ENCODE peak calls at places on chromosomes 11 and 22, in nine cellular contexts. One of them, this sample, is unnamed.

GRCh38 chr11:93740031-93740801 is 1.1 kb downstream of the TAF1D start:
- DNase-seq in cardiac muscle cell: peak; percentile 20
- DNase-seq in CD4-positive, alpha-beta T cell: peak; percentile 6
- DNase-seq in H1: no peak
- DNase-seq in nephron progenitor cell: peak; percentile 16
- DNase-seq in foreskin fibroblast: peak; percentile 34
- DNase-seq in WERI-Rb-1: peak; percentile 17
- DNase-seq in neural progenitor cell: peak; percentile 23
- DNase-seq in body of pancreas: peak; percentile 45
- DNase-seq in this sample: no peak

GRCh38 chr11:88414385-88414861 is 76.9 kb upstream of the CTSC start:
- DNase-seq in cardiac muscle cell: peak; percentile 78
- DNase-seq in CD4-positive, alpha-beta T cell: no peak
- DNase-seq in H1: no peak
- DNase-seq in nephron progenitor cell: no peak
- DNase-seq in foreskin fibroblast: peak; percentile 71
- DNase-seq in WERI-Rb-1: no peak
- DNase-seq in neural progenitor cell: no peak
- DNase-seq in body of pancreas: no peak
- DNase-seq in this sample: no peak

GRCh38 chr11:134572741-134573675 is 161.0 kb upstream of the B3GAT1 start:
- DNase-seq in cardiac muscle cell: no peak
- DNase-seq in CD4-positive, alpha-beta T cell: no peak
- DNase-seq in H1: peak; percentile 34
- DNase-seq in nephron progenitor cell: no peak
- DNase-seq in foreskin fibroblast: no peak
- DNase-seq in WERI-Rb-1: no peak
- DNase-seq in neural progenitor cell: no peak
- DNase-seq in body of pancreas: no peak
- DNase-seq in this sample: peak; percentile 83

GRCh38 chr11:77201370-77201769 is 73.3 kb downstream of the MYO7A start:
- DNase-seq in cardiac muscle cell: no peak
- DNase-seq in CD4-positive, alpha-beta T cell: no peak
- DNase-seq in H1: no peak
- DNase-seq in nephron progenitor cell: no peak
- DNase-seq in foreskin fibroblast: no peak
- DNase-seq in WERI-Rb-1: no peak
- DNase-seq in neural progenitor cell: no peak
- DNase-seq in body of pancreas: no peak
- DNase-seq in this sample: no peak

GRCh38 chr11:19730373-19730772 is 17.7 kb downstream of the NAV2 start:
- DNase-seq in cardiac muscle cell: no peak
- DNase-seq in CD4-positive, alpha-beta T cell: no peak
- DNase-seq in H1: no peak
- DNase-seq in nephron progenitor cell: no peak
- DNase-seq in foreskin fibroblast: peak; percentile 63
- DNase-seq in WERI-Rb-1: no peak
- DNase-seq in neural progenitor cell: no peak
- DNase-seq in body of pancreas: no peak
- DNase-seq in this sample: no peak

GRCh38 chr11:65380460-65381126 is 1.9 kb downstream of the SLC25A45 start:
- DNase-seq in cardiac muscle cell: no peak
- DNase-seq in CD4-positive, alpha-beta T cell: no peak
- DNase-seq in H1: no peak
- DNase-seq in nephron progenitor cell: no peak
- DNase-seq in foreskin fibroblast: no peak
- DNase-seq in WERI-Rb-1: no peak
- DNase-seq in neural progenitor cell: no peak
- DNase-seq in body of pancreas: peak; percentile 69
- DNase-seq in this sample: no peak

GRCh38 chr11:113270080-113270479 is 44.3 kb upstream of the TTC12 start:
- DNase-seq in cardiac muscle cell: no peak
- DNase-seq in CD4-positive, alpha-beta T cell: no peak
- DNase-seq in H1: no peak
- DNase-seq in nephron progenitor cell: no peak
- DNase-seq in foreskin fibroblast: no peak
- DNase-seq in WERI-Rb-1: no peak
- DNase-seq in neural progenitor cell: no peak
- DNase-seq in body of pancreas: no peak
- DNase-seq in this sample: no peak

GRCh38 chr22:38494939-38495338 is 11.2 kb downstream of the DDX17 start:
- DNase-seq in cardiac muscle cell: no peak
- DNase-seq in CD4-positive, alpha-beta T cell: no peak
- DNase-seq in H1: no peak
- DNase-seq in nephron progenitor cell: no peak
- DNase-seq in foreskin fibroblast: no peak
- DNase-seq in WERI-Rb-1: no peak
- DNase-seq in neural progenitor cell: no peak
- DNase-seq in body of pancreas: no peak
- DNase-seq in this sample: no peak

GRCh38 chr22:39223091-39223710 is 21.6 kb downstream of the PDGFB start:
- DNase-seq in cardiac muscle cell: no peak
- DNase-seq in CD4-positive, alpha-beta T cell: no peak
- DNase-seq in H1: no peak
- DNase-seq in nephron progenitor cell: no peak
- DNase-seq in foreskin fibroblast: peak; percentile 37
- DNase-seq in WERI-Rb-1: no peak
- DNase-seq in neural progenitor cell: peak; percentile 1
- DNase-seq in body of pancreas: no peak
- DNase-seq in this sample: no peak

GRCh38 chr11:74672332-74672955 is 58.8 kb downstream of the CHRDL2 start:
- DNase-seq in cardiac muscle cell: no peak
- DNase-seq in CD4-positive, alpha-beta T cell: no peak
- DNase-seq in H1: no peak
- DNase-seq in nephron progenitor cell: no peak
- DNase-seq in foreskin fibroblast: peak; percentile 33
- DNase-seq in WERI-Rb-1: no peak
- DNase-seq in neural progenitor cell: no peak
- DNase-seq in body of pancreas: no peak
- DNase-seq in this sample: no peak
- TF ChIP-seq CTCF in cardiac muscle cell: no peak
- TF ChIP-seq CTCF in CD4-positive, alpha-beta T cell: no peak
- TF ChIP-seq CTCF in H1: no peak
- TF ChIP-seq CTCF in nephron progenitor cell: no peak
- TF ChIP-seq CTCF in foreskin fibroblast: no peak
- TF ChIP-seq CTCF in WERI-Rb-1: no peak
- TF ChIP-seq CTCF in neural progenitor cell: no peak
- TF ChIP-seq CTCF in body of pancreas: no peak
- TF ChIP-seq CTCF in this sample: no peak

DNA sequence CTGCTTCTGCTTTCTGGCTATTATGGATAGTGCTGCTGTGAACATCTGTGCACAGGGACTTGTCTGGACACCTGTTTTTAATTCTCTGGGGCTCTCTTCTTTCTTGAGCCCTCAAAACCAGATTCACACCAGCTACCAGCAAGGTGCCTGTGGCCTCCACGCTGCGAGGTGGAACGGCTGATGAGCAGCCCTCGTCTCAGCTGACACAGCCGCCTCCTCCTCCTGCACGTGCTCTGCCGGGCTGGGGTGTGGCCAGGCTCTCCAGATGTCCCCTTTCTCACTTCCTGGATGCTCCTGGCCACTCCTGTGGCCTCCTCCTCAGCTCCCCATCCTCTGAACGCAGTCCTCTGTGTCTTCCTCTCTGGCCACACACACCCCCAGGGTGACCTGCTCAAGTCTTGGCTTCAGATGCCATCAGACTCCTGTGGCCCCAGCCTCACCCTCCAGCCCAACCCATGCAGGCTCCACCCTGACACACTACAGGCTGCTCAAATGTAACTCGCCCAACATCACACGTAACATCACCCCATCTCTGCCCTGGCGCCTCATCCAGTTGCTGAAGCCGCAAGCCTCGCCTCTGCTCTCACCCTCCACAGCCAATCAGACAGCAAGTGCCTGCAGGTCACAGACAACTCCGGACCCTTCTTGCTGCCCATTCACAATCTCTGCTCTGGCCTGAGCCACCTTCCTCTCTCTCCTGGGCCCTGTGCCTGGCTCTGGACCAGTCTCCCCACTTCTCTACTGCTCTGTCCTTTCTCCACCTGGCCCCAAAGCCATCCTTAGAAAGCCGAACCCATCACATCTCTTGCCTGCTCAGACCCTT is 333.6 kb downstream of the CTTN start:
- DNase-seq in cardiac muscle cell: no peak
- DNase-seq in CD4-positive, alpha-beta T cell: no peak
- DNase-seq in H1: no peak
- DNase-seq in nephron progenitor cell: no peak
- DNase-seq in foreskin fibroblast: no peak
- DNase-seq in WERI-Rb-1: no peak
- DNase-seq in neural progenitor cell: no peak
- DNase-seq in body of pancreas: no peak
- DNase-seq in this sample: no peak
- TF ChIP-seq CTCF in cardiac muscle cell: no peak
- TF ChIP-seq CTCF in CD4-positive, alpha-beta T cell: no peak
- TF ChIP-seq CTCF in H1: no peak
- TF ChIP-seq CTCF in nephron progenitor cell: no peak
- TF ChIP-seq CTCF in foreskin fibroblast: no peak
- TF ChIP-seq CTCF in WERI-Rb-1: no peak
- TF ChIP-seq CTCF in neural progenitor cell: no peak
- TF ChIP-seq CTCF in body of pancreas: no peak
- TF ChIP-seq CTCF in this sample: no peak

GRCh38 chr22:49550766-49551362 is 276.8 kb downstream of the BRD1 start:
- DNase-seq in cardiac muscle cell: no peak
- DNase-seq in CD4-positive, alpha-beta T cell: no peak
- DNase-seq in H1: no peak
- DNase-seq in nephron progenitor cell: no peak
- DNase-seq in foreskin fibroblast: no peak
- DNase-seq in WERI-Rb-1: no peak
- DNase-seq in neural progenitor cell: no peak
- DNase-seq in body of pancreas: no peak
- DNase-seq in this sample: no peak
- TF ChIP-seq CTCF in cardiac muscle cell: no peak
- TF ChIP-seq CTCF in CD4-positive, alpha-beta T cell: no peak
- TF ChIP-seq CTCF in H1: peak; percentile 41
- TF ChIP-seq CTCF in nephron progenitor cell: no peak
- TF ChIP-seq CTCF in foreskin fibroblast: no peak
- TF ChIP-seq CTCF in WERI-Rb-1: peak; percentile 65
- TF ChIP-seq CTCF in neural progenitor cell: peak; percentile 13
- TF ChIP-seq CTCF in body of pancreas: no peak
- TF ChIP-seq CTCF in this sample: no peak

DNA sequence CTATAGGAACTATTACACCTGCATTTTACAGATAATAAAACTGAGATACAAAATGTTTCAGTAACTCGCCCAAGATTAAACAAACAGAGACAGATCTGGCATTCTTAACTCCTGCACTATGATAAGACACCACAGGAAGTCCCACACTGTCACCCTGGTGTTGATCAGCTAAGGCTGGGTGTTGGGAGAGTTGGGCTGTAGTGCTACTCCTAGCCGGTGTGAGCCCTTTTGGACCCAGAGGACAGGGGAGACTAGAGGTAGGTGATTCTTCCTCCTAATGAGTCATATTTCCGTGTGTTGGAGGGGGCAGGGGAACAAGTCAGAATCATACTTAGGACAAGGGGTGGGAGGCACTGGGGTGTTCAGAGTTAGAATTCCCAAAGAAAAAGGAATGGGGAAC is 353.2 kb upstream of the TENM4 start:
- DNase-seq in cardiac muscle cell: no peak
- DNase-seq in CD4-positive, alpha-beta T cell: no peak
- DNase-seq in H1: no peak
- DNase-seq in nephron progenitor cell: no peak
- DNase-seq in foreskin fibroblast: no peak
- DNase-seq in WERI-Rb-1: no peak
- DNase-seq in neural progenitor cell: no peak
- DNase-seq in body of pancreas: no peak
- DNase-seq in this sample: no peak
- TF ChIP-seq CTCF in cardiac muscle cell: no peak
- TF ChIP-seq CTCF in CD4-positive, alpha-beta T cell: no peak
- TF ChIP-seq CTCF in H1: no peak
- TF ChIP-seq CTCF in nephron progenitor cell: no peak
- TF ChIP-seq CTCF in foreskin fibroblast: no peak
- TF ChIP-seq CTCF in WERI-Rb-1: no peak
- TF ChIP-seq CTCF in neural progenitor cell: no peak
- TF ChIP-seq CTCF in body of pancreas: no peak
- TF ChIP-seq CTCF in this sample: no peak

GRCh38 chr11:60923800-60924109 is 505 bp upstream of the TMEM132A start:
- DNase-seq in cardiac muscle cell: no peak
- DNase-seq in CD4-positive, alpha-beta T cell: no peak
- DNase-seq in H1: no peak
- DNase-seq in nephron progenitor cell: no peak
- DNase-seq in foreskin fibroblast: no peak
- DNase-seq in WERI-Rb-1: no peak
- DNase-seq in neural progenitor cell: no peak
- DNase-seq in body of pancreas: no peak
- DNase-seq in this sample: no peak

GRCh38 chr11:60924110-60924905 is at the start of gene TMEM132A:
- DNase-seq in cardiac muscle cell: peak; percentile 87
- DNase-seq in CD4-positive, alpha-beta T cell: no peak
- DNase-seq in H1: peak; percentile 90
- DNase-seq in nephron progenitor cell: peak; percentile 84
- DNase-seq in foreskin fibroblast: peak; percentile 88
- DNase-seq in WERI-Rb-1: peak; percentile 90
- DNase-seq in neural progenitor cell: peak; percentile 93
- DNase-seq in body of pancreas: peak; percentile 74
- DNase-seq in this sample: no peak

GRCh38 chr11:60925685-60926267 is 1.5 kb downstream of the TMEM132A start:
- DNase-seq in cardiac muscle cell: no peak
- DNase-seq in CD4-positive, alpha-beta T cell: no peak
- DNase-seq in H1: no peak
- DNase-seq in nephron progenitor cell: no peak
- DNase-seq in foreskin fibroblast: peak; percentile 52
- DNase-seq in WERI-Rb-1: no peak
- DNase-seq in neural progenitor cell: no peak
- DNase-seq in body of pancreas: no peak
- DNase-seq in this sample: no peak

GRCh38 chr11:60926500-60926899 is 2.2 kb downstream of the TMEM132A start:
- DNase-seq in cardiac muscle cell: no peak
- DNase-seq in CD4-positive, alpha-beta T cell: no peak
- DNase-seq in H1: no peak
- DNase-seq in nephron progenitor cell: no peak
- DNase-seq in foreskin fibroblast: no peak
- DNase-seq in WERI-Rb-1: no peak
- DNase-seq in neural progenitor cell: no peak
- DNase-seq in body of pancreas: no peak
- DNase-seq in this sample: no peak

GRCh38 chr11:60924906-60925684 is 835 bp downstream of the TMEM132A start:
- DNase-seq in cardiac muscle cell: peak; percentile 31
- DNase-seq in CD4-positive, alpha-beta T cell: no peak
- DNase-seq in H1: no peak
- DNase-seq in nephron progenitor cell: peak; percentile 36
- DNase-seq in foreskin fibroblast: no peak
- DNase-seq in WERI-Rb-1: no peak
- DNase-seq in neural progenitor cell: peak; percentile 41
- DNase-seq in body of pancreas: no peak
- DNase-seq in this sample: no peak
- TF ChIP-seq CTCF in cardiac muscle cell: no peak
- TF ChIP-seq CTCF in CD4-positive, alpha-beta T cell: no peak
- TF ChIP-seq CTCF in H1: no peak
- TF ChIP-seq CTCF in nephron progenitor cell: no peak
- TF ChIP-seq CTCF in foreskin fibroblast: no peak
- TF ChIP-seq CTCF in WERI-Rb-1: no peak
- TF ChIP-seq CTCF in neural progenitor cell: no peak
- TF ChIP-seq CTCF in body of pancreas: no peak
- TF ChIP-seq CTCF in this sample: no peak

DNA sequence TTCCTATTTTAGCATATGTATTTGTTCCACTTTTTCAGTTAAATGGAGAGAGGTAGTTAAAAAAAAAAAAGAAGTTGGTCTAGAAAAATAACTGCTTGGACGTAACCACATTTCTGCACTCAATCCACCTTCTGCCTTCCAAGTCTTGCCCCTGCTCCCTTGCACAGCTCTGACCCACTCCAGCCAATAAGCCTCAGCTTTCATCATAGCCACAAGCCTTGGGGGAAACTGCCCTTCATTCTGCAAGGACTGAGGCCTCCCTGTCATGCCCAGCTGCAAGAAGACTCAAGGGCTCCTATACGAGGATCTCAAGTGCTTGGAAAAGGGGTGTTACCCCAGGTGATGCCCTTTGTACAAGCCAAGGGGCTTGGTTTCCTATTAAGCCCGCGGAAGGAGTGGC is 36.0 kb upstream of the OAF start:
- DNase-seq in cardiac muscle cell: no peak
- DNase-seq in CD4-positive, alpha-beta T cell: no peak
- DNase-seq in H1: no peak
- DNase-seq in nephron progenitor cell: no peak
- DNase-seq in foreskin fibroblast: no peak
- DNase-seq in WERI-Rb-1: no peak
- DNase-seq in neural progenitor cell: no peak
- DNase-seq in body of pancreas: no peak
- DNase-seq in this sample: no peak
- TF ChIP-seq CTCF in cardiac muscle cell: no peak
- TF ChIP-seq CTCF in CD4-positive, alpha-beta T cell: no peak
- TF ChIP-seq CTCF in H1: no peak
- TF ChIP-seq CTCF in nephron progenitor cell: no peak
- TF ChIP-seq CTCF in foreskin fibroblast: no peak
- TF ChIP-seq CTCF in WERI-Rb-1: no peak
- TF ChIP-seq CTCF in neural progenitor cell: no peak
- TF ChIP-seq CTCF in body of pancreas: no peak
- TF ChIP-seq CTCF in this sample: no peak